ENCODE peak calls at places on chromosomes 16 and 17, in ten cellular contexts. H, A, V, M, W, J, K, I, Y and N are unnamed samples.

GRCh38 chr16:30068333-30068732 is 2.8 kb downstream of the ALDOA start:
- DNase-seq in W (no peak), V (no peak), H (no peak), A (no peak), K (no peak), J (no peak), I (no peak), Y (no peak), M (no peak), N (no peak)

GRCh38 chr17:4833941-4834501 is 881 bp downstream of the MINK1 start:
- DNase-seq in J (peak), V (peak), I (no peak), Y (no peak), K (peak), M (peak), H (no peak), W (no peak), A (peak), N (no peak)

GRCh38 chr16:79393564-79393963 is 207.0 kb downstream of the MAF start:
- DNase-seq in V (no peak), J (no peak), I (no peak), H (no peak), M (no peak), K (no peak), W (no peak), Y (no peak), A (no peak), N (no peak)

GRCh38 chr17:231191-231965 is 49.9 kb upstream of the DOC2B start:
- DNase-seq in H (no peak), I (no peak), K (no peak), J (no peak), V (no peak), Y (no peak), A (no peak), W (peak), M (no peak), N (no peak)

GRCh38 chr16:64983983-64984382 is 137.9 kb downstream of the CDH11 start:
- DNase-seq in W (peak), A (peak), V (peak), I (no peak), H (no peak), J (peak), M (peak), Y (no peak), K (no peak), N (no peak)

GRCh38 chr17:40303009-40303657 is 5.8 kb upstream of the RARA start:
- DNase-seq in J (peak), K (no peak), I (peak), M (peak), H (no peak), Y (peak), A (peak), W (no peak), V (peak), N (no peak)

GRCh38 chr16:22232277-22233049 is 26.4 kb downstream of the EEF2K start:
- DNase-seq in V (peak), W (no peak), A (peak), I (no peak), H (no peak), J (no peak), K (no peak), M (no peak), Y (peak), N (no peak)

GRCh38 chr16:79571065-79571697 is 29.4 kb downstream of the MAF start:
- DNase-seq in A (no peak), K (no peak), I (no peak), W (no peak), Y (no peak), M (no peak), J (no peak), V (peak), H (no peak), N (no peak)

GRCh38 chr17:59366773-59367656 is 35.6 kb downstream of the YPEL2 start:
- DNase-seq in W (no peak), Y (no peak), H (no peak), J (no peak), K (no peak), A (peak), I (peak), V (peak), M (peak), N (no peak)

GRCh38 chr16:19463468-19464315 is 46.0 kb downstream of the TMC5 start:
- DNase-seq in V (no peak), I (no peak), Y (no peak), W (no peak), H (no peak), K (no peak), M (no peak), J (no peak), A (no peak), N (no peak)

GRCh38 chr16:85564277-85565051 is 48.7 kb upstream of the GSE1 start:
- DNase-seq in W (no peak), H (no peak), I (no peak), V (no peak), K (no peak), Y (peak), J (no peak), A (peak), M (no peak), N (no peak)

GRCh38 chr17:2995362-2995761 is 68.0 kb downstream of the OR1D5 start:
- DNase-seq in Y (no peak), V (no peak), H (no peak), M (no peak), A (no peak), W (no peak), I (no peak), J (no peak), K (peak), N (no peak)

GRCh38 chr17:75753514-75754377 is 11.2 kb downstream of the GALK1 start:
- DNase-seq in I (no peak), J (peak), Y (peak), V (peak), W (peak), K (peak), M (peak), A (peak), H (peak), N (peak)

GRCh38 chr17:71802663-71803062 is 318.2 kb upstream of the SOX9 start:
- DNase-seq in I (no peak), A (no peak), W (no peak), Y (no peak), K (no peak), V (no peak), M (no peak), J (no peak), H (no peak), N (no peak)

GRCh38 chr16:70746040-70746707 is 54.8 kb downstream of the VAC14 start:
- DNase-seq in I (no peak), A (no peak), Y (no peak), K (peak), V (peak), H (no peak), M (peak), W (peak), J (no peak), N (no peak)

GRCh38 chr16:70163596-70163995 is 10.0 kb upstream of the CLEC18C start:
- DNase-seq in I (no peak), Y (no peak), W (peak), V (no peak), K (peak), J (no peak), A (no peak), H (no peak), M (no peak), N (peak)

GRCh38 chr17:72358465-72358864 is 237.6 kb downstream of the SOX9 start:
- DNase-seq in M (peak), H (no peak), J (no peak), I (no peak), A (no peak), K (no peak), W (no peak), V (peak), Y (no peak), N (no peak)

GRCh38 chr16:11801481-11802021 is 4.5 kb upstream of the ZC3H7A start:
- DNase-seq in I (no peak), H (no peak), K (no peak), A (no peak), J (no peak), V (no peak), Y (no peak), W (no peak), M (peak), N (no peak)

GRCh38 chr16:81901483-81901882 is 109.8 kb downstream of the SDR42E1 start:
- DNase-seq in H (no peak), K (no peak), W (no peak), A (no peak), V (no peak), M (peak), Y (no peak), I (no peak), J (no peak), N (no peak)

GRCh38 chr17:17890773-17891759 is 54.3 kb upstream of the SREBF1 start:
- DNase-seq in J (peak), I (peak), A (peak), V (peak), K (peak), W (no peak), H (no peak), Y (peak), M (peak), N (peak)

GRCh38 chr16:83915491-83915890 is 16.6 kb downstream of the MLYCD start:
- DNase-seq in Y (no peak), M (no peak), H (no peak), V (no peak), W (no peak), I (no peak), A (no peak), J (no peak), K (no peak), N (no peak)